ENCODE peak calls at places on chromosomes 13 and 19, in eight cellular contexts. G is stomach, V is K562, Z is tibial nerve, A is ovary, M is transverse colon, S is A549, X is suprapubic skin. O is an unnamed sample.

GRCh38 chr13:59468396-59468795 is 695.3 kb downstream of the DIAPH3 start:
- DNase-seq in G (no peak), A (no peak), X (no peak), Z (no peak), M (no peak), V (peak; percentile 48), S (no peak), O (no peak)

GRCh38 chr13:23330356-23330755 is 103.1 kb downstream of the SACS start:
- DNase-seq in M (no peak), Z (no peak), X (no peak), A (no peak), G (no peak), V (no peak), S (no peak), O (no peak)

GRCh38 chr19:42045575-42045974 is 24.4 kb downstream of the GRIK5 start:
- DNase-seq in G (no peak), M (no peak), Z (no peak), S (no peak), V (no peak), A (no peak), X (no peak), O (no peak)

GRCh38 chr19:10508707-10509106 is 5.6 kb upstream of the KEAP1 start:
- DNase-seq in X (no peak), G (no peak), S (no peak), A (no peak), Z (no peak), M (no peak), V (no peak), O (no peak)

GRCh38 chr13:99087130-99087953 is 109.5 kb upstream of the DOCK9 start:
- DNase-seq in A (peak; percentile 94), S (peak; percentile 93), X (peak; percentile 94), V (peak; percentile 96), G (peak; percentile 93), Z (peak; percentile 78), M (peak; percentile 95), O (peak; percentile 95)

GRCh38 chr13:39415003-39415402 is 188.0 kb downstream of the LHFPL6 start:
- DNase-seq in X (no peak), A (no peak), Z (peak; percentile 37), M (no peak), V (no peak), S (no peak), G (no peak), O (peak; percentile 71)

GRCh38 chr13:114164027-114164426 is 15.0 kb upstream of the CFAP97D2 start:
- DNase-seq in V (no peak), S (no peak), Z (no peak), G (no peak), X (no peak), A (no peak), M (no peak), O (no peak)

GRCh38 chr19:5891572-5891937 is 12.0 kb downstream of the NDUFA11 start:
- DNase-seq in Z (no peak), G (no peak), A (no peak), X (no peak), S (no peak), V (no peak), M (no peak), O (no peak)

GRCh38 chr19:18763674-18764590 is 27.2 kb downstream of the COMP start:
- DNase-seq in X (no peak), G (no peak), A (no peak), S (no peak), Z (no peak), V (peak; percentile 56), M (no peak), O (no peak)

GRCh38 chr19:38726761-38727301 is 17.4 kb downstream of the CAPN12 start:
- DNase-seq in Z (no peak), A (no peak), G (no peak), X (no peak), V (no peak), M (no peak), S (no peak), O (no peak)

GRCh38 chr19:17419154-17419490 is 725 bp upstream of the MVB12A start:
- DNase-seq in M (no peak), A (no peak), Z (no peak), S (no peak), V (no peak), X (no peak), G (no peak), O (no peak)

GRCh38 chr13:75365724-75366173 is 116.2 kb downstream of the TBC1D4 start:
- DNase-seq in S (peak; percentile 1), V (no peak), A (no peak), Z (no peak), M (no peak), X (no peak), G (no peak), O (no peak)

GRCh38 chr19:14165986-14166385 is 29.6 kb upstream of the ASF1B start:
- DNase-seq in Z (no peak), X (no peak), A (no peak), G (no peak), M (no peak), V (no peak), S (no peak), O (no peak)

GRCh38 chr13:75902166-75903104 is 266.3 kb downstream of the LMO7 start:
- DNase-seq in M (no peak), G (no peak), V (no peak), A (no peak), S (no peak), Z (no peak), X (no peak), O (no peak)

GRCh38 chr19:39297931-39298634 is 1.9 kb downstream of the IFNL1 start:
- DNase-seq in X (peak; percentile 65), G (peak; percentile 40), Z (no peak), S (no peak), V (no peak), M (peak; percentile 46), A (no peak), O (peak; percentile 52)

GRCh38 chr19:57241181-57241580 is 749 bp downstream of the ZNF805 start:
- DNase-seq in S (no peak), G (no peak), M (no peak), V (no peak), Z (no peak), A (no peak), X (no peak), O (no peak)

GRCh38 chr13:61123533-61124269 is 291.9 kb downstream of the PCDH20 start:
- DNase-seq in S (no peak), Z (no peak), X (no peak), G (no peak), M (no peak), V (no peak), A (no peak), O (no peak)

GRCh38 chr13:25847635-25848616 is 203.9 kb downstream of the SHISA2 start:
- DNase-seq in M (peak; percentile 42), G (no peak), S (no peak), A (no peak), X (no peak), Z (no peak), V (no peak), O (no peak)

GRCh38 chr19:11355160-11356073 is at the start of gene PLPPR2:
- DNase-seq in V (peak; percentile 96), X (peak; percentile 97), Z (peak; percentile 97), S (peak; percentile 56), M (peak; percentile 93), G (peak; percentile 95), A (peak; percentile 98), O (peak; percentile 97)

GRCh38 chr13:23723463-23723862 is 153.3 kb downstream of the TNFRSF19 start:
- DNase-seq in X (no peak), M (no peak), S (no peak), Z (no peak), V (no peak), A (no peak), G (no peak), O (no peak)

DNA sequence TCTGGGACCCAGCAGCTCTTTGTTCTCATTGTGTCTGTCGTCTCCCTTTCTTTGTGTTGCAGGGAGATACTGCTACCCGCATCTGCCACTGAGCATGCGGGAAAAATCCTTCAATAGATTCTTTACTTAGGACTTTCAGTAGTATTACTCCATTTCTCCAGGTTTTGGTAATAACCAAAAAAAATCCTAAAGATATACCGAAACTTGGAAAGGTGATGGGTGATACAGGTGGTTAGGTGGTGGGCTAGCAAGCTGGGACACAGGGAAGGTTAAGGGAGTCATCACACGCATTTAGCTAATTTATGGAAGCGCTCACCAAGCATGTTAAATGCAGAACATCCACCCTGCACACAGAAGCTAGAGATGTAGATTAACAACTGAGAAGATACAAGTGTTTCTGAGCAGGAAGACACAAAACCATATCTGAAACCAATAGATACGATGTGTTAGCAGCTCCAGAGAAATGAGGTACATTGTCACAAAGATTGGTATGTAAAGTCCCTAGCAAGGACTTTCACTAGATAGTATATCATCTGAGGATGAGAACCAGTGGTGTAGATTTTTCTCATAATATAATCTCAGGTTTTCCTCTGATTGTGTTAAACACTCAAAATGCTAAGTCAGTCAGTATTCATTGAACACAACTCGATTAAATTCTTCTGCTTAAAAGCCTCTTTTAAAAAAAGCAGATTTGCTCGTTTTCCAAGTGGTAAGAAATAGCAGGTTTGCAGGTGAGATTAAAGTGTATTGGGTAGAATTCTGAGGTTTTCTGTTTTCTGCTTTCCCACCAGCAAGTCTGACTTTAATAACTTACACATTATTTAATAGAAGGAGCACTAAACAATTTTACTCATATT is 1.3 kb upstream of the SLAIN1 start:
- DNase-seq in X (no peak), V (no peak), G (no peak), M (no peak), Z (no peak), A (no peak), S (no peak), O (no peak)
- H3K27ac ChIP-seq in X (peak overlapping the region; percentile 55), V (no peak overlapping the region), G (peak overlapping the region; percentile 85), M (peak overlapping the region; percentile 75), Z (peak overlapping the region; percentile 74), A (no peak overlapping the region), S (no peak overlapping the region), O (peak overlapping the region; percentile 74)

DNA sequence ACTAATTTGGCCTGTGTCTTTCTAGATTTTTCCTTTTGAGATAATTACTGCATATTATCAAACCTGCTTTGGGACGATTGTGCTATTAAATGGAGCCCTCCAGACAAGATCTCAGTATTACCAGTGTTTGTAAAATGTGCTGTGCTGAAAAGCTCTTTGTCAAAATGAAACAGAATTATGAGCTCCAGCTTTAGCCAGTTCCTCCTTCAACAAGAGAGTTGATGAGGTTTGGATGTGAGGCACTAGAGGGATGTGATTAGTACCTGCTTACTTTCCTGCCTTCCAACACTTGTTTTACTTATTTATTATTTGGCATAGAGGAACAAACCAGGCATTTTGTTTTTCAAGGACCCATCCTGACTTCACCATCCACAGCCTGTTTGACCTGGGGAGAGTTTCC is 32.8 kb upstream of the CPB2 start:
- DNase-seq in M (no peak), X (no peak), S (no peak), Z (no peak), G (no peak), A (no peak), V (no peak), O (no peak)
- TF ChIP-seq EP300 in M (no peak), X (no peak), S (no peak), Z (no peak), G (no peak), A (no peak), V (no peak), O (no peak)

DNA sequence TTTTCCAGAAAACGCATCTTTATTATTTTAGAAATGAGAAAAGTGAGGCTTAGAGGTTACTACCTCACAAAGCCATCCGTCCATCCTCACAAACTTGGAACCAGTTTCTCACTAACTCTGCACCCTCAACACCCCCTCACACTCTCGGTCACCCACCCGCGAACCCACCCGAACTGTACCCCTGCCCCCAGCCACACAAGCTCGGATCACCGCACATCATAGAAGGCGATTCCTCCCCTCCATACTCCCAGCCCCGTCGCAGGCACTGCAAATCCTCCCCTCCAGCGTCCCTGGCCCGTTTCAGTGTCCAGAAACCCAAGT is 238 bp downstream of the ZNF260 start:
- DNase-seq in G (no peak), Z (no peak), S (no peak), V (no peak), M (no peak), A (no peak), X (no peak), O (no peak)
- H3K27ac ChIP-seq in G (peak overlapping the region; percentile 95), Z (peak overlapping the region; percentile 89), S (peak overlapping the region; percentile 84), V (peak overlapping the region; percentile 99), M (peak overlapping the region; percentile 93), A (peak overlapping the region; percentile 94), X (peak overlapping the region; percentile 87), O (peak overlapping the region; percentile 91)

GRCh38 chr13:64428196-64428595 is 2801.9 kb downstream of the PCDH9 start:
- DNase-seq in V (no peak), Z (no peak), M (no peak), X (no peak), A (no peak), G (no peak), S (no peak), O (no peak)
- TF ChIP-seq EP300 in V (no peak), Z (no peak), M (no peak), X (no peak), A (no peak), G (no peak), S (no peak), O (no peak)